ENCODE peak calls at places on chromosome 21, in five cellular contexts. R is A549, Y is IMR-90, M is H1, H is K562. K is an unnamed sample.

GRCh38 chr21:33651965-33652680 is 9.8 kb downstream of the ITSN1 start:
- DNase-seq in R (no peak), Y (no peak), M (no peak), H (no peak), K (no peak)

GRCh38 chr21:28283652-28284490 is 708.8 kb downstream of the LTN1 start:
- DNase-seq in R (no peak), Y (peak), M (no peak), H (no peak), K (peak)

GRCh38 chr21:27261676-27262075 is 294.8 kb upstream of the ADAMTS5 start:
- DNase-seq in R (no peak), Y (no peak), M (no peak), H (no peak), K (no peak)

GRCh38 chr21:46639489-46640386 is 4.3 kb downstream of the PRMT2 start:
- DNase-seq in R (peak), Y (peak), M (no peak), H (no peak), K (peak)

GRCh38 chr21:28445081-28445830 is 547.4 kb downstream of the LTN1 start:
- DNase-seq in R (no peak), Y (peak), M (no peak), H (no peak), K (no peak)

GRCh38 chr21:41236361-41236973 is 68.5 kb downstream of the BACE2 start:
- DNase-seq in R (no peak), Y (no peak), M (no peak), H (no peak), K (no peak)

GRCh38 chr21:40717008-40717407 is 129.9 kb downstream of the DSCAM start:
- DNase-seq in R (no peak), Y (no peak), M (no peak), H (peak), K (no peak)

GRCh38 chr21:19523731-19524130 is 1120.1 kb upstream of the TMPRSS15 start:
- DNase-seq in R (no peak), Y (no peak), M (no peak), H (no peak), K (no peak)

GRCh38 chr21:37416914-37417313 is 50.3 kb downstream of the DYRK1A start:
- DNase-seq in R (no peak), Y (no peak), M (no peak), H (no peak), K (no peak)

GRCh38 chr21:28496517-28496916 is 496.2 kb downstream of the LTN1 start:
- DNase-seq in R (no peak), Y (no peak), M (no peak), H (no peak), K (no peak)

GRCh38 chr21:8992731-8993174 is 1528.6 kb upstream of the TPTE start:
- DNase-seq in R (no peak), Y (no peak), M (no peak), H (peak), K (peak)

GRCh38 chr21:29130234-29130993 is at the start of gene MAP3K7CL:
- DNase-seq in R (no peak), Y (peak), M (no peak), H (peak), K (no peak)

GRCh38 chr21:38240121-38240520 is 16.7 kb upstream of the KCNJ15 start:
- DNase-seq in R (no peak), Y (no peak), M (no peak), H (no peak), K (no peak)

GRCh38 chr21:37460196-37460595 is 93.6 kb downstream of the DYRK1A start:
- DNase-seq in R (no peak), Y (no peak), M (no peak), H (peak), K (no peak)

GRCh38 chr21:27219068-27219467 is 252.2 kb upstream of the ADAMTS5 start:
- DNase-seq in R (no peak), Y (peak), M (no peak), H (no peak), K (no peak)

GRCh38 chr21:16308269-16308668 is 578.5 kb downstream of the USP25 start:
- DNase-seq in R (no peak), Y (peak), M (no peak), H (no peak), K (no peak)

GRCh38 chr21:34841154-34841553 is 172.4 kb downstream of the CLIC6 start:
- DNase-seq in R (no peak), Y (no peak), M (no peak), H (no peak), K (no peak)

GRCh38 chr21:37292946-37293345 is 25.8 kb upstream of the VPS26C start:
- DNase-seq in R (no peak), Y (peak), M (no peak), H (no peak), K (no peak)

GRCh38 chr21:26977741-26978140 is 10.9 kb upstream of the ADAMTS5 start:
- DNase-seq in R (no peak), Y (peak), M (no peak), H (no peak), K (no peak)

GRCh38 chr21:33115586-33116541 is 45.9 kb downstream of the OLIG1 start:
- DNase-seq in R (no peak), Y (no peak), M (no peak), H (no peak), K (no peak)

GRCh38 chr21:25426580-25426979 is 180.7 kb downstream of the MRPL39 start:
- DNase-seq in R (no peak), Y (no peak), M (no peak), H (no peak), K (no peak)

GRCh38 chr21:16304700-16305099 is 574.9 kb downstream of the USP25 start:
- DNase-seq in R (no peak), Y (no peak), M (no peak), H (no peak), K (no peak)

GRCh38 chr21:35048706-35049617 is at the start of gene RUNX1:
- DNase-seq in R (no peak), Y (peak), M (no peak), H (peak), K (no peak)

GRCh38 chr21:34202553-34203332 is 129.4 kb downstream of the MRPS6 start:
- DNase-seq in R (no peak), Y (no peak), M (no peak), H (no peak), K (no peak)

GRCh38 chr21:28135646-28136045 is 857.0 kb downstream of the LTN1 start:
- DNase-seq in R (no peak), Y (no peak), M (no peak), H (no peak), K (no peak)

GRCh38 chr21:25582164-25582563 is 25.1 kb downstream of the MRPL39 start:
- DNase-seq in R (no peak), Y (no peak), M (no peak), H (no peak), K (no peak)

GRCh38 chr21:26794597-26795397 is 50.4 kb downstream of the ADAMTS1 start:
- DNase-seq in R (no peak), Y (peak), M (no peak), H (no peak), K (no peak)

GRCh38 chr21:36069713-36070573 is at the start of gene CBR1:
- DNase-seq in R (peak), Y (peak), M (peak), H (peak), K (peak)

GRCh38 chr21:25563399-25564116 is 43.7 kb downstream of the MRPL39 start:
- DNase-seq in R (no peak), Y (no peak), M (no peak), H (no peak), K (no peak)

GRCh38 chr21:26125433-26126167 is 45.0 kb downstream of the APP start:
- DNase-seq in R (no peak), Y (peak), M (no peak), H (no peak), K (no peak)

GRCh38 chr21:35266546-35266945 is 217.4 kb upstream of the RUNX1 start:
- DNase-seq in R (no peak), Y (no peak), M (no peak), H (no peak), K (no peak)

DNA sequence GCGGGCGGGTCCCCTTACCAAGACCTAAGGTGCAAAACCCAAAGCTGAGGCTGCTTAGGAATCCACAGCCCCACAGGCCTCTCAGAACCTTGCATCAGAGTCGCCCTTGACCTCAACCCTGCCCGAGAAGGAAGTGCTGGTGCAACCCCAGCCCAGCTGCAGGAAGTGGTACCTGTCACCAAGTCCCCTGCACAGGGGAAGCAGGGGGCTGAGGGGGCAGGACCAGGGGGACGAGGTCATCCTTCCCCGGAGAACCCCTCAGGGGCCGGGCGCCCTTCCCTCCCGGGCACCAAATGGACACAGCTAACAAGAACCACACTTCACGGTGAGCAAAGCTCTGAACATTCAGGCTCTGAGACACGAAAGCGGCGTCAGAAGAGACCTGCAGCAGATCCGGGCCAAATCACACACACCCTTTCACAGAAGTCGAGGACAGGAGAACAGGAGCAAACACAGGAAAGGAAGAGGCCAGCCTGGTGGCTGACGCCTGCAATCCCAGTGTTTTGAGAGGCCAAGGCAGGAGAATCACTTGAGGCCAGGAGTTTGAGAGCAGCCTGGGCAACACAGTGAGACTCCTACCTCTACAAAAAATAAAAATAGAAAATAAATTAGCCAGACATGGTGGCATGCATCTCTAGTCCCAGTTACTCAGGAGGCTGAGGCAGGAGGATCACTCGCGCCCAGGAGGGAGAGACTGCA is 6.4 kb downstream of the ITGB2 start:
- DNase-seq in R (no peak), Y (no peak), M (no peak), H (no peak), K (peak)
- TF ChIP-seq MAFK in R (no peak), Y (no peak), M (no peak), H (no peak), K (no peak)

DNA sequence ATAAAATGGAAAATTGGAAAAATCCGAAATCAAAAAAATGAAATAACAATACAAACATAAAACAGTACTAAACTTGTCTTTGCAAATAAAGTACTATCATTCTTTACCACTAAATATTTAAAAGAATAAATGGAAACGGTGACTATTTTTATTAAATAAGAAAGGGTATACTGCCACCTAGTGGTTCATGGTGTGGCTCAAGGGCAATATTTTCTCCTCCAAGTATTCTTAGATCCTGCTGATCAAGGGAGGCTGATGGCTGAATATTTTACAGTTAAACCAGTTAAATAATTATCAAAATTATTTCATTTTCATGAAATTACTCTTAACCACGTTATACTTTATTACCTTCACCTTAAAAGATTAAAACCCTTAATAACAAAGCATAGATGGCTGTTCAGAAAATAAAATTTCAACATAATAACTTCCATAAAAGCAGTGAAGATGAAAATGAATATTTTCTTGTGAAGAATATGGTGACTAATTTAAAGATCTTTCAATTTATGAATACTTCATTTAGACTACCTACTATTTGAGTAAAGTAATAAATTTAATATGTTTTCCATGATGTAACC is 1793.9 kb downstream of the NCAM2 start:
- DNase-seq in R (peak), Y (peak), M (no peak), H (peak), K (peak)
- TF ChIP-seq MAFK in R (no peak), Y (no peak), M (no peak), H (no peak), K (no peak)

GRCh38 chr21:44260791-44261190 is 906 bp downstream of the DNMT3L start:
- DNase-seq in R (no peak), Y (no peak), M (no peak), H (no peak), K (no peak)
- TF ChIP-seq MAFK in R (no peak), Y (no peak), M (no peak), H (no peak), K (no peak)

GRCh38 chr21:42445311-42445710 is 41.6 kb downstream of the UBASH3A start:
- DNase-seq in R (no peak), Y (no peak), M (no peak), H (no peak), K (no peak)
- TF ChIP-seq MAFK in R (no peak), Y (no peak), M (no peak), H (no peak), K (no peak)

DNA sequence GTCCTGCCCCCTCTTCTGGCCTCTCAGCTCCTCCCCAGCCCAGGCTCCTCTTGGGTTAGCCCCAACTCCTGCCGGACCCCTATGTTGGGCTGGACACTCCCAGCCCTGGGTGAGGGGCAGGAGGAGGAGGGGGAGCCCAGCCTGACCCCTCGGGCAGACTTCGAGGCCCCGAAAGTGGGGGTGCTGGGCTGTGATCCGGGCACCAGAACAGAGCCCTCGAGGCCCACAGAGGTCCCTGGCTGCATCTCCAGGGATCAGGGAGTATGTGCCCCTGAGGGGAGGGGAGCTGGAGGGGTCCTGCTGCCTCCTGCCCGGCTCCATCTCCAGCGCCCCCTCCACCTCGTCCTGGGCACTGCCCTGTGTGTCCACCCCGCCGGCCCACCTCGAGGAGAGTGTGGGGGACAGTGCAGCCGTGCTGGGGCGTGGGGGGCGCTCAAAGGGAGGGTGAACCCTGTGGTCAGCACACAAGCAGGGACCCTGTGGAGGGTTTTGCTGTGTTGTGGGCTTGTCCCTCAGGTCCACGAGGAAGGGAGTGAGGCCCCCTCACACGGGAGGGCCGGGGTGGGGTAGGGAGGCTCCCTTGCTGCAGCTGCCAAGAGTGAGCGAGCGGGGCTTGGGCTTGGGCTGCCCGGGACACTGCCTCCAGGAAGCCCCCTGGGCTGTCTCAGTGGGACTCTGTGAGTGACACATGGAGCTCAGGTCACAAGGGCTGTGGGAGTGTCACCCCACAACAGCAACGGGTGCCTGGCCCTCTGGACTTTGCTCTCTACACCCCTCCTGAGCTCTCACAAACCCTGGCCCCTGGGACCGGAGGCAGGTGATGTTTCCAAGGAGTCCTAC is 54.4 kb downstream of the COL18A1 start:
- DNase-seq in R (no peak), Y (no peak), M (no peak), H (no peak), K (peak)
- TF ChIP-seq MAFK in R (no peak), Y (no peak), M (no peak), H (no peak), K (no peak)